ENCODE peak calls at places on chromosomes 12 and 14, in nine cellular contexts. Y is A549, W is tibial nerve, P is stomach, L is HepG2, X is uterus, F is body of pancreas, D is K562, H is esophagus squamous epithelium. A is an unnamed sample.

GRCh38 chr12:22812531-22812930 is 187.6 kb downstream of the ETNK1 start:
- DNase-seq in L (no peak), F (no peak), H (no peak), W (no peak), P (no peak), Y (no peak), X (no peak), D (no peak), A (no peak)

GRCh38 chr12:4191149-4191548 is 82.4 kb upstream of the CCND2 start:
- DNase-seq in L (no peak), F (no peak), W (no peak), D (no peak), P (no peak), X (no peak), Y (no peak), H (no peak), A (no peak)

GRCh38 chr12:88291498-88292131 is 149.5 kb downstream of the TMTC3 start:
- DNase-seq in P (no peak), X (no peak), F (no peak), L (no peak), H (no peak), D (no peak), Y (peak; percentile 12), W (no peak), A (no peak)

GRCh38 chr12:120012067-120012621 is 23.1 kb downstream of the BICDL1 start:
- DNase-seq in P (no peak), H (no peak), X (no peak), Y (peak; percentile 78), D (peak; percentile 28), W (no peak), L (no peak), F (peak; percentile 14), A (no peak)

GRCh38 chr12:28893365-28893764 is 255.7 kb upstream of the FAR2 start:
- DNase-seq in P (no peak), D (no peak), L (no peak), F (no peak), X (no peak), H (no peak), W (no peak), Y (no peak), A (no peak)

GRCh38 chr12:64673490-64674169 is 63.3 kb downstream of the RASSF3 start:
- DNase-seq in P (no peak), X (no peak), D (no peak), F (no peak), H (no peak), Y (no peak), L (peak; percentile 32), W (no peak), A (no peak)

GRCh38 chr14:29529418-29529817 is 398.2 kb downstream of the PRKD1 start:
- DNase-seq in F (no peak), X (no peak), D (peak; percentile 17), W (no peak), P (no peak), Y (no peak), L (peak; percentile 17), H (no peak), A (no peak)

GRCh38 chr14:56145965-56146364 is 27.8 kb downstream of the PELI2 start:
- DNase-seq in P (no peak), W (no peak), H (no peak), F (no peak), Y (peak; percentile 14), L (no peak), X (no peak), D (no peak), A (no peak)

GRCh38 chr14:72600551-72601330 is 293.2 kb downstream of the DPF3 start:
- DNase-seq in Y (no peak), L (no peak), H (no peak), D (no peak), F (no peak), W (no peak), X (no peak), P (no peak), A (no peak)

GRCh38 chr14:63542231-63542999 is 762 bp downstream of the PPP2R5E start:
- DNase-seq in X (peak; percentile 22), L (no peak), W (no peak), P (no peak), D (peak; percentile 33), Y (no peak), H (no peak), F (peak; percentile 13), A (peak; percentile 34)

GRCh38 chr14:33714527-33715222 is 236.2 kb downstream of the EGLN3 start:
- DNase-seq in Y (no peak), F (no peak), P (no peak), L (no peak), W (no peak), H (no peak), X (no peak), D (no peak), A (no peak)

GRCh38 chr12:15966426-15966825 is 55.3 kb downstream of the DERA start:
- DNase-seq in X (no peak), D (no peak), F (no peak), P (no peak), L (no peak), Y (no peak), W (no peak), H (no peak), A (no peak)

GRCh38 chr14:75259510-75259855 is 19.1 kb upstream of the FOS start:
- DNase-seq in X (no peak), L (no peak), Y (no peak), P (no peak), D (no peak), W (no peak), H (no peak), F (no peak), A (no peak)

GRCh38 chr14:75259946-75260545 is 18.6 kb upstream of the FOS start:
- DNase-seq in Y (no peak), H (no peak), F (no peak), L (no peak), P (no peak), X (no peak), D (no peak), W (no peak), A (no peak)

GRCh38 chr14:75257241-75257640 is 21.4 kb upstream of the FOS start:
- DNase-seq in P (no peak), X (no peak), W (no peak), D (no peak), F (no peak), Y (no peak), L (no peak), H (no peak), A (no peak)

GRCh38 chr14:75258079-75258802 is 20.4 kb upstream of the FOS start:
- DNase-seq in H (no peak), X (peak; percentile 78), P (peak; percentile 45), D (no peak), W (peak; percentile 46), L (no peak), Y (no peak), F (peak; percentile 84), A (peak; percentile 70)

DNA sequence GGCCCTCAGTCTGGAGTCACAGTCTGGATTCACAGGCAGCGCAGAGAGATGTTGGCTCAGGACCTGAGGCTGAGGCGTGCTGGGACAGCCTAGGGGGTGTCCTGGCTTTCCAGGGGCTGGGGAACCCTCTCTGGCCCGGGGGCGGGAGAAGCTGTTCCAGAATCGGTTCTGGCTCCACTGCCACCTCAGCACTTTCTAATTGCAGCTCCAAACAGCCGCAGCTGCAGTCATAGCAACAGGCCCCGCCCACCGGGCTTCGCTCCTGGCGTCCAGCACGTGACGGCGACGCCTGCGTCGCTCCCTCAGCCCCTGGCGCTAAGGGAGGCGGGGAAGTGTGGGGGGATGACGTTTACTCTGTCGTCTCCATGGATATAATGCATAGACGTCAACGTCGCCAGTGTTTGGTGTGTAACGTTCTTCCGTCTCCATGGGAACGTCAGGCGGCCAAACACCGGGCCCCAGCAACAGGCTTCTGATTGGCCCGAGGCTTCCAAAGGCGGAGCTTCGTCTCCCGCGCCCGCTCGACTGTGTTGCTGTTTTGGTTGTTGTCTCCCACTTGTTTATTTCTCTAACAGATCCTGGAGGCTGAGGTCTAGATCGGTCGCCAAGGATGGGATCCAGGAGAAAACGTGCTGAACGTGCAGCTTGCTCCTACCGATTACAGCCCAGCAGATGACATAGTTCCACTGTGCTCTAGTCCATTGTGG is 19.7 kb upstream of the FOS start:
- DNase-seq in Y (peak; percentile 99), P (peak; percentile 99), F (peak; percentile 100), X (peak; percentile 99), D (peak; percentile 93), W (peak; percentile 96), L (peak; percentile 96), H (peak; percentile 94), A (peak; percentile 98)
- TF ChIP-seq CTCF in Y (no peak), P (no peak), F (no peak), X (peak; percentile 1), D (no peak), W (no peak), L (peak; percentile 14), H (no peak), A (no peak)

DNA sequence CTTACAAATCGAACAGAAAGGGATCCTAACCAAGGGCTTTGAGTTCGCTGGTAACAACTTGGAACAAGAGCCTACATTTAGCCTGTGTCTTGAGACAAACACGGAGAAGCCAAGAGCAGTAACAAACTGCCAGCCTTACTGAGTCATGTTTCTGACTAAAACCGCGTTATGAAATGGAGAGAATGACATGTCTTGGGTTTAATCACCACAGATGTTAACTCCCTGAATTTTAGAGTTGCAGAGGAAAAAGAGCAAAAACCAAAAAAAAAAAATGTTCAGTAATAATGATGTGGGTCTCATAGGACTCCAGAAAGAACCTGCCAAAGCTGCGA is 1.0 kb downstream of the BLTP3B start:
- DNase-seq in W (no peak), D (peak; percentile 12), P (no peak), Y (peak; percentile 77), F (peak; percentile 26), X (peak; percentile 40), H (no peak), L (no peak), A (peak; percentile 72)
- TF ChIP-seq POLR2A in W (no peak), D (no peak), P (no peak), Y (no peak), F (no peak), X (no peak), H (no peak), L (no peak), A (no peak)

GRCh38 chr12:916240-916639 is 33.3 kb downstream of the RAD52 start:
- DNase-seq in H (no peak), P (no peak), L (no peak), F (no peak), W (no peak), Y (no peak), X (no peak), D (no peak), A (peak; percentile 15)
- TF ChIP-seq CTCF in H (no peak), P (no peak), L (no peak), F (no peak), W (no peak), Y (no peak), X (no peak), D (no peak), A (no peak)

DNA sequence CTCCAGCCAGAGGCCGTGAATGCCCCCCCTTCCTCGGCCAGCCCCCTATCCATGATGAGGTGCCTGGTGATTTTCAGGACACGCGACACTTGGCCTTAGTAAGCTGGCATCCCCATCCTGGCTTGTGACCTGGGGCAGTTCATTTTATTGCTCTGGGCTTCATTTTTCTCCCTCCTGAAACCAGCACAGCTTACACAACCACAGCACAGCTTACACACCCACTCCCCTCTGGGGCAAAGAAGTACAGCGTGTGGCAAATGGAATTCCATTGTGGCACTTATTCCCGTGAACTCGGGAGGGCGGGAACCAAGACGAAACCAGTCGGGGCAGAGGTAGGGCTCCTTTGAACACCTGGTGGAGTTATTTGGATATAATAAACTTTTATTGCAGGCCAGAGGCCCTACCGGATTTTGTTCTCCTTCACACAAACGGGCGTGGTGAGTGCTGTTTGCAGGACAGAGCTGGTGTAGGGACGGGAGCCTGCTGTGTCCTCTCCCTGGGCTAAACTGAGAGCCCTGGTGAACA is 29.1 kb downstream of the CD9 start:
- DNase-seq in P (peak; percentile 57), X (peak; percentile 31), F (peak; percentile 27), D (no peak), W (no peak), H (no peak), L (no peak), Y (no peak), A (no peak)
- TF ChIP-seq POLR2A in P (no peak), X (peak; percentile 26), F (peak; percentile 11), D (no peak), W (no peak), H (no peak), L (no peak), Y (no peak), A (no peak)

A was measured in adrenal gland.